ENCODE peak calls at places on chromosomes 1 and 21, in four cellular contexts. One of them, this sample, is unnamed.

GRCh38 chr1:214990619-214991018 is 91.9 kb upstream of the KCNK2 start:
- DNase-seq in GM12865: no peak
- DNase-seq in kidney tubule cell: peak
- DNase-seq in nephron progenitor cell: no peak
- DNase-seq in this sample: no peak

GRCh38 chr1:23798662-23799142 is 1.9 kb downstream of the GALE start:
- DNase-seq in GM12865: no peak
- DNase-seq in kidney tubule cell: no peak
- DNase-seq in nephron progenitor cell: no peak
- DNase-seq in this sample: no peak

GRCh38 chr1:18527921-18528320 is 47.2 kb downstream of the KLHDC7A start:
- DNase-seq in GM12865: no peak
- DNase-seq in kidney tubule cell: no peak
- DNase-seq in nephron progenitor cell: no peak
- DNase-seq in this sample: no peak

GRCh38 chr1:42423621-42424200 is 32.1 kb downstream of the ZMYND12 start:
- DNase-seq in GM12865: no peak
- DNase-seq in kidney tubule cell: no peak
- DNase-seq in nephron progenitor cell: no peak
- DNase-seq in this sample: no peak

GRCh38 chr1:43317817-43318471 is 17.2 kb downstream of the TIE1 start:
- DNase-seq in GM12865: no peak
- DNase-seq in kidney tubule cell: no peak
- DNase-seq in nephron progenitor cell: no peak
- DNase-seq in this sample: no peak

GRCh38 chr1:172727275-172727674 is 68.4 kb downstream of the FASLG start:
- DNase-seq in GM12865: no peak
- DNase-seq in kidney tubule cell: no peak
- DNase-seq in nephron progenitor cell: no peak
- DNase-seq in this sample: no peak

GRCh38 chr21:31195334-31196015 is 148.6 kb downstream of the TIAM1 start:
- DNase-seq in GM12865: peak
- DNase-seq in kidney tubule cell: no peak
- DNase-seq in nephron progenitor cell: no peak
- DNase-seq in this sample: no peak

GRCh38 chr1:220386494-220387195 is 114.4 kb upstream of the RAB3GAP2 start:
- DNase-seq in GM12865: no peak
- DNase-seq in kidney tubule cell: no peak
- DNase-seq in nephron progenitor cell: no peak
- DNase-seq in this sample: no peak

GRCh38 chr1:159960721-159961381 is 6.8 kb upstream of the SLAMF9 start:
- DNase-seq in GM12865: no peak
- DNase-seq in kidney tubule cell: peak
- DNase-seq in nephron progenitor cell: no peak
- DNase-seq in this sample: peak

GRCh38 chr21:43611598-43612369 is 47.5 kb downstream of the HSF2BP start:
- DNase-seq in GM12865: peak
- DNase-seq in kidney tubule cell: peak
- DNase-seq in nephron progenitor cell: peak
- DNase-seq in this sample: peak

GRCh38 chr1:62621907-62622306 is 24.6 kb downstream of the ANGPTL3 start:
- DNase-seq in GM12865: peak
- DNase-seq in kidney tubule cell: peak
- DNase-seq in nephron progenitor cell: no peak
- DNase-seq in this sample: no peak

GRCh38 chr1:199490804-199491527 is 536.5 kb upstream of the NR5A2 start:
- DNase-seq in GM12865: no peak
- DNase-seq in kidney tubule cell: peak
- DNase-seq in nephron progenitor cell: no peak
- DNase-seq in this sample: no peak

GRCh38 chr21:25960423-25960822 is 210.1 kb downstream of the APP start:
- DNase-seq in GM12865: no peak
- DNase-seq in kidney tubule cell: no peak
- DNase-seq in nephron progenitor cell: no peak
- DNase-seq in this sample: no peak

GRCh38 chr21:46001821-46002681 is 20.5 kb downstream of the COL6A1 start:
- DNase-seq in GM12865: no peak
- DNase-seq in kidney tubule cell: no peak
- DNase-seq in nephron progenitor cell: peak
- DNase-seq in this sample: peak

GRCh38 chr1:246198141-246198820 is 308.8 kb downstream of the SMYD3 start:
- DNase-seq in GM12865: no peak
- DNase-seq in kidney tubule cell: no peak
- DNase-seq in nephron progenitor cell: no peak
- DNase-seq in this sample: no peak

GRCh38 chr1:233884461-233885151 is 19.9 kb upstream of the SLC35F3 start:
- DNase-seq in GM12865: no peak
- DNase-seq in kidney tubule cell: no peak
- DNase-seq in nephron progenitor cell: no peak
- DNase-seq in this sample: no peak

GRCh38 chr1:215551806-215552205 is 15.3 kb upstream of the KCTD3 start:
- DNase-seq in GM12865: no peak
- DNase-seq in kidney tubule cell: no peak
- DNase-seq in nephron progenitor cell: no peak
- DNase-seq in this sample: no peak

GRCh38 chr1:220497220-220497756 is 30.6 kb upstream of the MARK1 start:
- DNase-seq in GM12865: no peak
- DNase-seq in kidney tubule cell: peak
- DNase-seq in nephron progenitor cell: no peak
- DNase-seq in this sample: no peak

GRCh38 chr1:24139159-24139489 is 3.8 kb downstream of the IL22RA1 start:
- DNase-seq in GM12865: no peak
- DNase-seq in kidney tubule cell: no peak
- DNase-seq in nephron progenitor cell: no peak
- DNase-seq in this sample: no peak

GRCh38 chr1:109112056-109112651 is 1.8 kb upstream of the ELAPOR1 start:
- DNase-seq in GM12865: peak
- DNase-seq in kidney tubule cell: peak
- DNase-seq in nephron progenitor cell: no peak
- DNase-seq in this sample: no peak

GRCh38 chr21:34926784-34927548 is 122.1 kb downstream of the RUNX1 start:
- DNase-seq in GM12865: no peak
- DNase-seq in kidney tubule cell: peak
- DNase-seq in nephron progenitor cell: no peak
- DNase-seq in this sample: peak

GRCh38 chr1:8020032-8020431 is 6.1 kb downstream of the ERRFI1 start:
- DNase-seq in GM12865: no peak
- DNase-seq in kidney tubule cell: peak
- DNase-seq in nephron progenitor cell: no peak
- DNase-seq in this sample: no peak

GRCh38 chr21:45032977-45033705 is 41.2 kb upstream of the ADARB1 start:
- DNase-seq in GM12865: no peak
- DNase-seq in kidney tubule cell: no peak
- DNase-seq in nephron progenitor cell: no peak
- DNase-seq in this sample: no peak

GRCh38 chr21:29656504-29657227 is 283.1 kb downstream of the GRIK1 start:
- DNase-seq in GM12865: peak
- DNase-seq in kidney tubule cell: peak
- DNase-seq in nephron progenitor cell: no peak
- DNase-seq in this sample: no peak

GRCh38 chr1:53383471-53383870 is 55.6 kb upstream of the LRP8 start:
- DNase-seq in GM12865: no peak
- DNase-seq in kidney tubule cell: no peak
- DNase-seq in nephron progenitor cell: no peak
- DNase-seq in this sample: no peak

GRCh38 chr1:242605521-242605920 is 81.0 kb upstream of the PLD5 start:
- DNase-seq in GM12865: no peak
- DNase-seq in kidney tubule cell: peak
- DNase-seq in nephron progenitor cell: no peak
- DNase-seq in this sample: no peak

GRCh38 chr1:52111492-52111891 is 30.4 kb upstream of the ZFYVE9 start:
- DNase-seq in GM12865: no peak
- DNase-seq in kidney tubule cell: no peak
- DNase-seq in nephron progenitor cell: no peak
- DNase-seq in this sample: no peak

GRCh38 chr1:218743861-218744505 is 398.8 kb downstream of the TGFB2 start:
- DNase-seq in GM12865: peak
- DNase-seq in kidney tubule cell: peak
- DNase-seq in nephron progenitor cell: no peak
- DNase-seq in this sample: no peak

This sample was measured in Peyer's patch.